ENCODE peak calls at places on chromosomes 16 and 17, in nine cellular contexts. C is germinal center, O is sigmoid colon, X is frontal cortex, D is lower lobe of right lung, S is RWPE1, M is HEK293T, V is T-helper 1 cell, I is GM03348. U is an unnamed sample.

GRCh38 chr17:44767493-44767892 is 8.7 kb downstream of the ADAM11 start:
- DNase-seq in M (no peak), D (no peak), X (no peak), I (no peak), C (no peak), S (no peak), O (no peak), V (no peak), U (no peak)

GRCh38 chr16:21613361-21613760 is 14.0 kb downstream of the METTL9 start:
- DNase-seq in C (no peak), D (no peak), S (no peak), V (no peak), X (no peak), I (no peak), O (no peak), M (no peak), U (no peak)

GRCh38 chr17:60524463-60525346 is 1.3 kb downstream of the APPBP2 start:
- DNase-seq in I (peak), M (no peak), S (no peak), X (no peak), V (no peak), C (no peak), D (no peak), O (no peak), U (no peak)

GRCh38 chr17:38914741-38915638 is 10.4 kb upstream of the LASP1NB start:
- DNase-seq in S (no peak), M (no peak), D (peak), O (peak), I (no peak), V (no peak), C (no peak), X (no peak), U (no peak)

GRCh38 chr16:67087803-67088202 is 21.9 kb upstream of the PHAF1 start:
- DNase-seq in D (no peak), X (no peak), C (no peak), O (no peak), V (no peak), S (no peak), I (no peak), M (no peak), U (no peak)

GRCh38 chr17:69710926-69711325 is 296.4 kb downstream of the MAP2K6 start:
- DNase-seq in O (no peak), M (no peak), V (no peak), X (no peak), D (no peak), S (no peak), I (no peak), C (no peak), U (no peak)

GRCh38 chr17:31433091-31433790 is 41.8 kb downstream of the RAB11FIP4 start:
- DNase-seq in C (no peak), D (no peak), X (no peak), O (no peak), V (peak), M (no peak), S (no peak), I (no peak), U (no peak)

GRCh38 chr16:53789159-53789558 is 85.2 kb downstream of the FTO start:
- DNase-seq in D (no peak), O (no peak), M (no peak), X (no peak), S (no peak), I (peak), C (no peak), V (no peak), U (no peak)

GRCh38 chr16:53372942-53373871 is 61.1 kb upstream of the RBL2 start:
- DNase-seq in X (no peak), M (no peak), I (no peak), O (no peak), S (peak), V (peak), D (peak), C (peak), U (peak)

GRCh38 chr16:72689851-72690250 is 358.1 kb downstream of the ZFHX3 start:
- DNase-seq in I (peak), V (no peak), C (no peak), M (no peak), O (no peak), D (no peak), S (no peak), X (no peak), U (no peak)

GRCh38 chr17:38410201-38410600 is 18.1 kb upstream of the ARHGAP23 start:
- DNase-seq in D (no peak), V (no peak), X (no peak), C (no peak), O (peak), I (no peak), M (no peak), S (no peak), U (no peak)

GRCh38 chr17:72520665-72521303 is 400.0 kb downstream of the SOX9 start:
- DNase-seq in X (no peak), S (no peak), D (no peak), M (no peak), V (no peak), I (no peak), C (no peak), O (no peak), U (no peak)

GRCh38 chr16:48365601-48366164 is 19.5 kb downstream of the SIAH1 start:
- DNase-seq in O (peak), M (peak), C (peak), S (peak), I (peak), D (peak), V (peak), X (peak), U (peak)

GRCh38 chr16:29813644-29814562 is 1.9 kb downstream of the PRRT2 start:
- DNase-seq in I (no peak), X (no peak), D (no peak), M (no peak), C (no peak), V (no peak), S (no peak), O (no peak), U (peak)

GRCh38 chr16:27408602-27409031 is 6.6 kb downstream of the IL21R start:
- DNase-seq in C (no peak), O (no peak), X (no peak), M (no peak), V (no peak), S (peak), D (no peak), I (no peak), U (no peak)

GRCh38 chr17:78377858-78378224 is 608 bp upstream of the PGS1 start:
- DNase-seq in C (no peak), V (no peak), D (no peak), S (no peak), M (no peak), O (no peak), I (no peak), X (no peak), U (no peak)

GRCh38 chr16:68284847-68285246 is 20.5 kb downstream of the SLC7A6 start:
- DNase-seq in V (no peak), D (no peak), S (no peak), X (no peak), I (no peak), M (no peak), C (peak), O (no peak), U (no peak)

GRCh38 chr17:40355123-40355803 is 9.3 kb downstream of the GJD3 start:
- DNase-seq in C (peak), S (peak), X (peak), I (peak), M (peak), V (peak), D (peak), O (peak), U (peak)

GRCh38 chr16:50261707-50262235 is 4.6 kb upstream of the ADCY7 start:
- DNase-seq in C (no peak), V (no peak), X (no peak), M (no peak), I (no peak), D (no peak), O (peak), S (no peak), U (no peak)

GRCh38 chr17:38460082-38460715 is 31.9 kb downstream of the ARHGAP23 start:
- DNase-seq in M (no peak), D (no peak), O (no peak), I (no peak), V (no peak), C (no peak), S (no peak), X (peak), U (no peak)

GRCh38 chr17:73551756-73552155 is 92.5 kb downstream of the SDK2 start:
- DNase-seq in S (no peak), M (no peak), D (no peak), I (no peak), O (no peak), V (no peak), C (peak), X (no peak), U (no peak)

GRCh38 chr16:81647527-81647926 is 131.6 kb upstream of the PLCG2 start:
- DNase-seq in C (no peak), O (no peak), M (no peak), S (peak), X (no peak), D (no peak), I (peak), V (no peak), U (no peak)

GRCh38 chr17:17494499-17495447 is 1.4 kb downstream of the RASD1 start:
- DNase-seq in I (peak), O (peak), M (no peak), V (no peak), S (no peak), D (peak), X (no peak), C (no peak), U (peak)